ENCODE peak calls at places on chromosomes 11 and 22, in nine cellular contexts. U is GM20000, B is CD14-positive monocyte, G is brain microvascular endothelial cell, H is A549, J is heart right ventricle, A is WTC11, S is neural progenitor cell, Q is Caco-2. T is an unnamed sample.

GRCh38 chr11:225734-226453 is 10.2 kb downstream of the SIRT3 start:
- DNase-seq in U (no peak), B (no peak), G (no peak), H (no peak), J (no peak), A (no peak), S (no peak), Q (no peak), T (no peak)

GRCh38 chr22:37887610-37888378 is 18.3 kb upstream of the MICALL1 start:
- DNase-seq in U (no peak), B (no peak), G (peak; percentile 47), H (peak; percentile 36), J (no peak), A (no peak), S (peak; percentile 56), Q (peak; percentile 81), T (no peak)

GRCh38 chr11:64790205-64791095 is 12.1 kb upstream of the SF1 start:
- DNase-seq in U (no peak), B (no peak), G (no peak), H (no peak), J (no peak), A (no peak), S (no peak), Q (no peak), T (no peak)

GRCh38 chr11:126062679-126063509 is at the start of gene CDON:
- DNase-seq in U (peak; percentile 99), B (peak; percentile 63), G (peak; percentile 75), H (peak; percentile 90), J (peak; percentile 91), A (peak; percentile 91), S (peak; percentile 99), Q (peak; percentile 98), T (peak; percentile 95)

GRCh38 chr11:12683857-12684256 is 9.6 kb downstream of the TEAD1 start:
- DNase-seq in U (no peak), B (no peak), G (no peak), H (peak; percentile 91), J (no peak), A (no peak), S (no peak), Q (peak; percentile 45), T (no peak)

GRCh38 chr11:75574698-75575265 is 12.7 kb downstream of the SERPINH1 start:
- DNase-seq in U (no peak), B (no peak), G (no peak), H (no peak), J (no peak), A (no peak), S (no peak), Q (no peak), T (no peak)

GRCh38 chr11:64390558-64390957 is 31.6 kb downstream of the RPS6KA4 start:
- DNase-seq in U (no peak), B (no peak), G (no peak), H (no peak), J (no peak), A (no peak), S (no peak), Q (no peak), T (no peak)

GRCh38 chr11:83054904-83055380 is 16.8 kb downstream of the RAB30 start:
- DNase-seq in U (no peak), B (no peak), G (no peak), H (no peak), J (no peak), A (no peak), S (no peak), Q (no peak), T (no peak)

GRCh38 chr11:61103851-61104423 is 1.6 kb downstream of the CD5 start:
- DNase-seq in U (no peak), B (no peak), G (no peak), H (no peak), J (no peak), A (no peak), S (no peak), Q (no peak), T (no peak)

GRCh38 chr11:59659981-59660380 is 8.9 kb downstream of the PATL1 start:
- DNase-seq in U (no peak), B (no peak), G (no peak), H (no peak), J (no peak), A (no peak), S (no peak), Q (no peak), T (no peak)

GRCh38 chr11:119091966-119092879 is 7.5 kb downstream of the HMBS start:
- DNase-seq in U (no peak), B (no peak), G (no peak), H (no peak), J (no peak), A (no peak), S (no peak), Q (no peak), T (no peak)

GRCh38 chr11:82536706-82537105 is 197.0 kb downstream of the FAM181B start:
- DNase-seq in U (no peak), B (no peak), G (no peak), H (no peak), J (no peak), A (no peak), S (no peak), Q (no peak), T (no peak)

DNA sequence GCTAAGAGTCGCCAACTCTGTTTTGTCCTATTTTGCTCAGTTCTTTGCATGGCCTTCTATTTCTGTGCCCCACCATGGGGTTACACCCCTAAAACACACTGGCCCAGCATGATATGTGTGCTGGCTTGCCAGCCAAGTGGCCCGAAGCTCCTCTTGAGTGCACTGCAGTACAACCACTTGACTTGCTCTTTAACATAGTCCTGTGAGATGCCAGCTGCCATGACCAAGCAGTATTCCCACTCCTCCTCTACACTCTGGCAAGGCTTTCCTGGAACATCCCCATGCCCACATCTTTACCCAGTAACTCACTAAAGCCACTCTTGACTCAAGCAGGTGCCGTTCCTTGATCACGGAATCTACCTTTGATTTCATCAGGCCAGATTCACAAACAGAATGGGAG is 102.9 kb upstream of the GAL start:
- DNase-seq in U (no peak), B (no peak), G (no peak), H (peak; percentile 32), J (peak; percentile 43), A (no peak), S (no peak), Q (no peak), T (no peak)
- TF ChIP-seq CTCF in U (no peak), B (no peak), G (no peak), H (no peak), J (no peak), A (no peak), S (no peak), Q (no peak), T (no peak)

GRCh38 chr11:74321487-74322188 is 10.2 kb upstream of the P4HA3 start:
- DNase-seq in U (peak; percentile 52), B (no peak), G (peak; percentile 49), H (peak; percentile 64), J (peak; percentile 29), A (peak; percentile 39), S (peak; percentile 41), Q (peak; percentile 49), T (peak; percentile 30)

GRCh38 chr11:74319139-74319538 is 7.7 kb upstream of the P4HA3 start:
- DNase-seq in U (no peak), B (no peak), G (peak; percentile 87), H (peak; percentile 77), J (no peak), A (no peak), S (no peak), Q (no peak), T (no peak)

GRCh38 chr11:74320538-74320937 is 9.1 kb upstream of the P4HA3 start:
- DNase-seq in U (no peak), B (no peak), G (no peak), H (no peak), J (no peak), A (no peak), S (no peak), Q (no peak), T (no peak)

GRCh38 chr11:74316772-74317505 is 5.5 kb upstream of the P4HA3 start:
- DNase-seq in U (no peak), B (no peak), G (peak; percentile 29), H (peak; percentile 37), J (no peak), A (no peak), S (no peak), Q (no peak), T (no peak)

DNA sequence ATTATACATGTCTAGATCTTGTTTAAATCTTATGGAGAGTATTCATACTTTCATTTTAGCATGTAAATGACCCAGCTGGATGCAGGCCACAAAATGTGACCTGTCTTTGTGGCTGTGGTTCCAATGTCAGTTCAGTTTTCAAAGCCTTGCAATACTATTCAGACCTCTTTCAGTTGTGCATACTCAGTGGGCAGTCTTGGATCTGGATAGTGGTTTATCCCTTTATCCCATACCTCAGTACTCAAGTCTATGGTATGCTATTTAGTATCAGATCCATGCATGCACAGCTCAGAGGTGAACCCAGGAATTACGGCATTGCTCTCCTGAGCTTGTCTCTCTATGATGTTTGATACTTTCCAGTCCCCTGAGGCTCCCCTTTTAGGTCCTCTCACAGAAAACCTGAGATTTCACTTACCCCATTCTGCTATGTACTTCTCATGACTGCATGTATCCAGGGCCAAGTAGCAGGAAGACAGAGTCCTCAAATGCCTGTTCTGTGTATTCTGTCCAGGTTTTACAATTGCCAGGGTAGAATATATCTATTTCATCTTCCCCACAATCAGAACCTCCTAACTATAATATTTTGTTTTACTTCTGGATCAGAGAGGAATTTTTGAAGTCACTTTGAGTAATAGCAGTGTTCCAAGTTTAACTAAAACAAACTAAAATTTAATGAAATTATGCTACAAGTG is 6.9 kb upstream of the P4HA3 start:
- DNase-seq in U (no peak), B (no peak), G (peak; percentile 64), H (no peak), J (no peak), A (no peak), S (no peak), Q (no peak), T (no peak)
- TF ChIP-seq CTCF in U (no peak), B (no peak), G (peak; percentile 40), H (no peak), J (no peak), A (no peak), S (no peak), Q (no peak), T (no peak)

DNA sequence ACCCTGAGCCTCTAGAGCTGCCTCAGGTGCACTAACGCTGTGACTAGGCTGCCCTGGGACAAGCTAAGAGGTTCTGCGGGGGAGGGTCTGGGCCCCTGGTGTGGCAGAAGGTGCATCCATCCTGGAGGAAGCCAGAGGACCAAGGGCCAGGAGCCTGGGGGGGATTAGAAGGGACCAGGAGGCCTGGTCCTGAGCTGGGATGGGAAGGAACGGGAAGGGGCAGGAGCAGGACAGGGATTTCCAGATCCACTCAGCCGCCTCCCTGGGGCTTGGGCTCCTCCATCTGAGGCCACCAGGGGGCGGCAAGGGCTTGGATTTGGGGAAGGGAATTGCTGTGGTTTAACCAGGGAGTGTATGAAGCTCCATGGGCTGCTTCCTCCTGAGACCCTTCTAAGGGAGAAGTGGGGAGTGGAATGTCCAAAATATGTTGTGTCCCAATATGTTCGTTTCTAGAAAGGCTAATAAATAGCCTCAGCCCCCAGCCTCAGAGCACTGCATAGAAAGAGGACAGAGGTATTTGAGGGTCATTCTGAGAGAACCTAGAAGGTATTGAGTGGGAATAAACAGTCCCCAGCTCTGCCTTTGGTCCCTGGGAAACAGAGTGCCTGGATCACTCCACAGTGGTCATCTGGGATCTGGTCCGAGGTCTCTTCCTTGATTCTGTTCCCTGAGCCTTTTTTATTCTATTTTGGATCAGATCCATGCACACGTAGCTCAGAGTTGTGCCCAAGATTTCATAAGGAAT is 17.4 kb upstream of the PRAME start:
- DNase-seq in U (peak; percentile 61), B (no peak), G (peak; percentile 45), H (peak; percentile 55), J (peak; percentile 44), A (peak; percentile 84), S (peak; percentile 81), Q (peak; percentile 71), T (peak; percentile 53)
- TF ChIP-seq CTCF in U (peak; percentile 86), B (peak; percentile 84), G (peak; percentile 93), H (peak; percentile 55), J (peak; percentile 82), A (peak; percentile 72), S (peak; percentile 87), Q (peak; percentile 81), T (peak; percentile 68)

GRCh38 chr22:45552580-45553332 is 50.1 kb downstream of the FBLN1 start:
- DNase-seq in U (no peak), B (no peak), G (peak; percentile 78), H (no peak), J (peak; percentile 73), A (no peak), S (peak; percentile 45), Q (no peak), T (peak; percentile 59)
- TF ChIP-seq CTCF in U (no peak), B (no peak), G (peak; percentile 71), H (no peak), J (peak; percentile 38), A (no peak), S (peak; percentile 23), Q (no peak), T (no peak)

T was measured in mucosa of descending colon.